ENCODE peak calls at places on chromosomes 1 and 21, in four cellular contexts. E, Q, P and H are unnamed samples.

GRCh38 chr1:10979483-10979920 is 33.0 kb upstream of the TARDBP start:
- DNase-seq in Q (no peak), E (no peak), P (no peak), H (peak)

GRCh38 chr1:43991476-43992231 is at the start of gene CCDC24:
- DNase-seq in Q (peak), P (no peak), E (peak), H (peak)

GRCh38 chr1:44423706-44424546 is 18.9 kb downstream of the RNF220 start:
- DNase-seq in P (no peak), E (no peak), Q (no peak), H (no peak)

GRCh38 chr1:44670751-44671640 is 3.3 kb downstream of the TMEM53 start:
- DNase-seq in Q (no peak), E (no peak), P (no peak), H (no peak)

GRCh38 chr1:56439610-56440264 is 139.6 kb downstream of the PLPP3 start:
- DNase-seq in E (no peak), Q (no peak), P (no peak), H (no peak)

GRCh38 chr21:38310619-38311018 is 53.8 kb downstream of the KCNJ15 start:
- DNase-seq in P (no peak), Q (no peak), E (no peak), H (no peak)

GRCh38 chr1:53048960-53049573 is 12.9 kb upstream of the PODN start:
- DNase-seq in P (no peak), E (no peak), Q (no peak), H (no peak)

GRCh38 chr1:157356611-157357010 is 195.7 kb downstream of the FCRL5 start:
- DNase-seq in P (no peak), E (no peak), Q (no peak), H (no peak)

GRCh38 chr1:47913225-47913823 is 83.9 kb downstream of the TRABD2B start:
- DNase-seq in E (no peak), P (no peak), Q (no peak), H (peak)

GRCh38 chr1:15507278-15507677 is 16.7 kb downstream of the CASP9 start:
- DNase-seq in P (no peak), E (no peak), Q (no peak), H (no peak)

GRCh38 chr21:39182484-39183271 is 573 bp downstream of the PSMG1 start:
- DNase-seq in E (peak), Q (no peak), P (no peak), H (no peak)

DNA sequence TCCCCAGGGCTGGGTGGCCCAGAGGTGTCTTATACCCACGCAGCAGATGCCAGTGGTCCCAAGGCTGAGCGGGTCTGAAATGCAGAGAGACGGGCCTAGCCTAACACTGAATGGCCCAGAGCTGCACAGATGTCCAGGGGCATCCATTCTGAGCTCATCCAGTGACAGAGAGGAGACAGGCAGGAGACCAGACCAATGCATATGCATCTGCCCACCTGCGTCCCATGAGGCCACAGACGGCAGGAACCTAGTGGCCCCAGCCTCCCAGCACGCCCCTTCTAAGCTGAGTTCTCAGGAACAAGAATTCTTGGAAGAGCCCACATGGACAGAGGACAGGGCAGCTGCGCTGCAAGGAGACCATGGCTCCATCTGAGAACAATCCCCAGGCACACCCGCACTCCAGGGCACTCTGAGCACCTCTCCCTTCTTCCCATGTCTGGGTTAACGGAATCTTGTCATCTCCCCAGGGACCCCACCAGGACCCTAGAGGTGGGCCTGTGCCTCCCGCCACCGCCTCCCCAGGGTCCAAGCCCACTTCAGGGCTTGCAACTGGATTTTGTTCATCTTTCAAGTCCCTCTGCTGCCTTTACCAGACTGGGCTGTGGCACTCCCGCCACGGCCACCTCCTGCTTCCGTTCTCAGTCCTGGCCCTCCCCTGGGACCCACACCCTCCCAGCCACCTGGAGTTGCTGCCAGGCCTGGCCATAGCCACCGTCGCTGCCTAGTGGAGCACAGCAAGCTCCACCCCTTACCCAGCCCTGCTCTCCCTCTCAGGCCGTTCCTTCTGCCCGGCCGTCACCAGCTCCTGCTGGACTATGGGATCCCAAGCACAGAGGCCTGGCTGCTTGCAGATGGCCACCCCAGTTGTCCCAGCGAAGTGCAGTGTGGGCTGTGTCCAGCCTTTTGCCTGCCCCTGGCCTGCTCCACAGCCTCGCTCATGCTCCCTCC is 3.3 kb downstream of the WNT3A start:
- DNase-seq in P (peak), Q (no peak), E (peak), H (no peak)
- TF ChIP-seq NR2C2 in P (no peak), Q (no peak), E (no peak), H (no peak)

DNA sequence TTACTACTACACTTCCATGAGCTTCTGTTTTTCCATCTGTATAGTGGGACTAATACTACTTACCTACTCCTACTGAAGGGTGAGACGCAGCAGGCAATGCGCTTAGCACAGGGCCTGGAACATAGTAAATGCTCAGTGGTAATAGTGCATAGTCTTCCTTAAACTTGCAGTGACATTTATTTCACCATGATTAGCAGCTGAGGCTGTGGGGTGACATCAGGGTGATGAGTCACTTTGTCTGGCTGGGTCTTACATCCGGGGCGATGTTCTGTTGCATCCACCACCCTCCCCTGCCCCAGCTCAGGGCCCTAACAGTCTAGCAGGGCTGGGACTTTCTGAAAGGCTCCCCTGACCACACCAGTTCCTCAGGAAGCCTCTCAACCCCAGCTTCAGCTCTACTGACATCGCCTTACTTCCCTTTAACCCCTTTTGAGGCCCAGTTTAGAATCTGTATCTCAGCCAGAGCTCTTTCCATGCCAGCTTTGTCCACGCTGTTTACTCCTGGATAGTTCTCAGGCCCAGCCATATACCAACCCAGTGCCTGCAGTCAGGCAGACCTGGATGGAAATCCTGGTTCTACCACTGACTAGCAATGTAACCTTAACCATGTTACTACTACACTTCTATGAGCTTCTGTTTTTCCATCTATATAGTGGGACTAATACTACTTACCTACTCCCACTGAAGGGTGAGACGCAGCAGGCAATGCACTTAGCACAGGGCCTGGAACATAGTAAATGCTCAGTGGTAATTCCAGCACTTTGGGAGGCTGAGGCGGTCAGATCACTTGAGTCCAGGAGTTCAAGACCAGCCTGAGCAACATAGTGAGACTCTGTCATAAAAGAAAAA is 66.3 kb downstream of the CD58 start:
- DNase-seq in P (peak), E (peak), Q (no peak), H (no peak)
- TF ChIP-seq NR2C2 in P (no peak), E (peak), Q (no peak), H (no peak)

DNA sequence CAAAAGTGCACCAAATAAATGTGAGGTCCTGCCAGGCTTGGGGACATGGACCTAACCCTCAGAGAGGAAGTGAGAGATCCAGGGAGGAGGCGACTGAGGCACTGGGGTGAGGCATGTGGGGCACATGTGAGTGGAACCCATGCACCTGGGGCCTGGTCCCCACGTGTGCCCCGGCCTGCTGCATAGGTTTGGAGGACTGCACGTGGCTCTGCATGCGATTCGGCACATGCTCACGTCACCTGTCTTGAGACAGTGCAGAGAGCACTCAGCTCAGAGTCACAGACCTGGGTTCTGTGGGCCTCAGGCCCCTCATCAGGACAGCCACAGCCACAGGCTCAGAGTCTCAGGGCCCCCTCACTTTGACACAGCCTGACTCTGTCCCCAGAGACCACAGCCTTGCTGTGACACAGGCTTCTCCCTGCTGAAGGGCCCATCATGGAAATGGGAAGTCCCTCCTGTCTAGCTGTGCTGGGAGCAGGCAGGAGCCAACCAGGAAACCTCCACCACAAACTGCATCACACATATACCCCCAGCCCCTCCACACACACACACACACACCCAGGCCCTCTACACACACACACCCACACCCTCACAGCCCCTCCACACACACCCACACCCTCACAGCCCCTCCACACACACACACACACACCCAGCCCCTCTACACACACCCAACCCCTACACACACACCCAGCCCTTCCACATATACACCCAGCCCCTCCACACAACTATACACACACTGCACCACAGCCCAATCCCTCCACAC is 48.2 kb downstream of the SLC9A1 start:
- DNase-seq in P (no peak), Q (no peak), E (no peak), H (no peak)
- TF ChIP-seq NR2C2 in P (no peak), Q (no peak), E (no peak), H (no peak)

DNA sequence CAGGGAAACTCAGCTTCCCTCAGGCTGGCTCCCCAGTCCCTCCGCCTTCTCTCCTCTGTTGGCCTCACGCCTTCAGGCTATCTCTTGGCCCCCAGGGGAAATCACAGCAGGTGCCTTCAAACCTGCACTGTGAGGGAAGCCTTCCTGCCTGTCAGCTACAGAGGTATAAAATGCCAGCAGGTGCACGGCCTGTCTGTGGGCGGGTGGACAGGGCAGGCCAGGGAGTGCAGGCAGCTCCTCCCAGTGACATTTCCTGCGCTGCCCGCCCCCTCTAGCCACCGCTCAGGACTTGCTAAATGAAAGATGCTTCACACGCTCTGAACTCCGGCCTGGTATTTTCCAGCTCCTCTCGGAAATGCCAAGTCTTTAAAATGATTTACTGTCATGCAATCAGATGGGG is 178.2 kb downstream of the GRIK3 start:
- DNase-seq in E (no peak), P (no peak), Q (no peak), H (no peak)
- TF ChIP-seq NR2C2 in E (no peak), P (no peak), Q (no peak), H (no peak)

GRCh38 chr1:198600906-198601305 is 37.9 kb upstream of the PTPRC start:
- DNase-seq in E (no peak), P (no peak), Q (peak), H (no peak)
- TF ChIP-seq NR2C2 in E (no peak), P (no peak), Q (no peak), H (no peak)

DNA sequence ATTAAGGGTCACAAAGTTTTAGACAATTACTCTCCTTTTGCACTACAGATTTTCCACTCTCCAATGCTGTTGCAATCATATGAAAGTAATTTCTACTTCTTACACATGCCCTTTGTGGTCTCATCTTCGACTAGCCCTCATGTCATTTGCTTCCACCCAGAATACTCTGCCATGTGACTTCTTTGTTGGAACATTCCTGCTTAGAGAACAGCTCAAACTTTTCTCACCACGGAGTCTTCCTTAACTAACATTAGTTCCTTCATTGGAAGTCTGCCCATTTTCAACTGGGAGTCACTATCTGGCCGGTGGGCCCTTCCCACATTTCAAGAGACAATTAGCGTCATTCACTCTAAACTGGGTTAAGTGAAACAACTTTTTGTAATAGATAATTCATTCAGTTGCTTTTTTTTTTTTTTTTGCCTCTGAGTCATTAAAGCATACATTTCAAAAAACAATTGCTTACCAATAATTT is 142.6 kb upstream of the PALMD start:
- DNase-seq in E (peak), Q (no peak), P (no peak), H (no peak)
- TF ChIP-seq NR2C2 in E (peak), Q (no peak), P (no peak), H (no peak)

GRCh38 chr1:28156821-28157220 is 19.7 kb downstream of the PTAFR start:
- DNase-seq in P (no peak), Q (no peak), E (no peak), H (no peak)
- TF ChIP-seq NR2C2 in P (no peak), Q (no peak), E (no peak), H (no peak)

GRCh38 chr1:152190589-152190988 is 31.6 kb upstream of the RPTN start:
- DNase-seq in E (no peak), Q (no peak), P (no peak), H (no peak)
- TF ChIP-seq NR2C2 in E (no peak), Q (no peak), P (no peak), H (no peak)

DNA sequence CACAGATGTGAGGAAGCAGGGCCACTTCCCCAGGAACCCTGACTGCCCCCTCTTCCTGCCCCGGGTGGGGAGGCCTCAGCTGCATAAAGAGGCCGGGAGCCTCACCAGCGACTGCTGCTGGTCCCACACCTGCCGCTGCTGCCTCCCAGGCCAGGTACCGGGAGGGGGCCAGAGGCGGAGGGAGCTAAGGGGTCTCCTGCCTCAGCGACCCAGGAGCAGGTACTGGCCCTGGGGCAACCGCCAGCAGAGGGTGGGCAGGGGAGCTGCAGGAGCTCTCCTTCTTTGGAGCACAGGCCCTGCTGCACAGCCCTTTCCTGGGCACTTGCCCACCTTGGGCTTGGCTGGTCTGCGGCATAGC is 6.8 kb downstream of the GJC2 start:
- DNase-seq in E (no peak), Q (no peak), P (no peak), H (no peak)
- TF ChIP-seq NR2C2 in E (no peak), Q (no peak), P (no peak), H (no peak)